ENCODE peak calls at places on chromosomes 16 and 17, in five cellular contexts. One of them, this sample, is unnamed.

GRCh38 chr16:9092963-9093477 is 1.6 kb downstream of the HAPSTR1 start:
- DNase-seq in mesothelial cell of epicardium: peak; percentile 42
- DNase-seq in fibroblast of the aortic adventitia: no peak
- DNase-seq in lower leg skin: peak; percentile 88
- DNase-seq in kidney epithelial cell: no peak
- DNase-seq in this sample: no peak

GRCh38 chr17:77888242-77889134 is 70.0 kb upstream of the TNRC6C start:
- DNase-seq in lower leg skin: no peak
- DNase-seq in kidney epithelial cell: no peak
- DNase-seq in fibroblast of the aortic adventitia: peak; percentile 17
- DNase-seq in mesothelial cell of epicardium: no peak
- DNase-seq in this sample: no peak

GRCh38 chr16:50455288-50455845 is 86.6 kb upstream of the BRD7 start:
- DNase-seq in fibroblast of the aortic adventitia: no peak
- DNase-seq in kidney epithelial cell: no peak
- DNase-seq in lower leg skin: no peak
- DNase-seq in mesothelial cell of epicardium: no peak
- DNase-seq in this sample: no peak

GRCh38 chr17:39062846-39063680 is 88.4 kb downstream of the PLXDC1 start:
- DNase-seq in mesothelial cell of epicardium: no peak
- DNase-seq in fibroblast of the aortic adventitia: peak; percentile 83
- DNase-seq in lower leg skin: no peak
- DNase-seq in kidney epithelial cell: no peak
- DNase-seq in this sample: no peak

GRCh38 chr16:21023509-21024202 is 123.1 kb downstream of the LYRM1 start:
- DNase-seq in kidney epithelial cell: no peak
- DNase-seq in lower leg skin: peak; percentile 65
- DNase-seq in fibroblast of the aortic adventitia: peak; percentile 33
- DNase-seq in mesothelial cell of epicardium: no peak
- DNase-seq in this sample: no peak

GRCh38 chr16:49414651-49415050 is 41.0 kb downstream of the C16orf78 start:
- DNase-seq in fibroblast of the aortic adventitia: no peak
- DNase-seq in mesothelial cell of epicardium: no peak
- DNase-seq in lower leg skin: no peak
- DNase-seq in kidney epithelial cell: no peak
- DNase-seq in this sample: no peak

GRCh38 chr16:55437627-55438026 is 41.4 kb upstream of the MMP2 start:
- DNase-seq in fibroblast of the aortic adventitia: peak; percentile 77
- DNase-seq in lower leg skin: no peak
- DNase-seq in mesothelial cell of epicardium: no peak
- DNase-seq in kidney epithelial cell: no peak
- DNase-seq in this sample: no peak

GRCh38 chr16:49503242-49504022 is 129.8 kb downstream of the C16orf78 start:
- DNase-seq in mesothelial cell of epicardium: no peak
- DNase-seq in kidney epithelial cell: no peak
- DNase-seq in fibroblast of the aortic adventitia: no peak
- DNase-seq in lower leg skin: peak; percentile 59
- DNase-seq in this sample: no peak

GRCh38 chr16:55264949-55265348 is 59.1 kb upstream of the IRX6 start:
- DNase-seq in fibroblast of the aortic adventitia: no peak
- DNase-seq in mesothelial cell of epicardium: no peak
- DNase-seq in kidney epithelial cell: no peak
- DNase-seq in lower leg skin: peak; percentile 74
- DNase-seq in this sample: no peak

GRCh38 chr17:30336369-30337171 is 2.7 kb upstream of the TMIGD1 start:
- DNase-seq in kidney epithelial cell: no peak
- DNase-seq in fibroblast of the aortic adventitia: peak; percentile 63
- DNase-seq in lower leg skin: no peak
- DNase-seq in mesothelial cell of epicardium: no peak
- DNase-seq in this sample: no peak

GRCh38 chr16:23877107-23878070 is 41.6 kb downstream of the PRKCB start:
- DNase-seq in fibroblast of the aortic adventitia: no peak
- DNase-seq in mesothelial cell of epicardium: no peak
- DNase-seq in lower leg skin: no peak
- DNase-seq in kidney epithelial cell: no peak
- DNase-seq in this sample: no peak

DNA sequence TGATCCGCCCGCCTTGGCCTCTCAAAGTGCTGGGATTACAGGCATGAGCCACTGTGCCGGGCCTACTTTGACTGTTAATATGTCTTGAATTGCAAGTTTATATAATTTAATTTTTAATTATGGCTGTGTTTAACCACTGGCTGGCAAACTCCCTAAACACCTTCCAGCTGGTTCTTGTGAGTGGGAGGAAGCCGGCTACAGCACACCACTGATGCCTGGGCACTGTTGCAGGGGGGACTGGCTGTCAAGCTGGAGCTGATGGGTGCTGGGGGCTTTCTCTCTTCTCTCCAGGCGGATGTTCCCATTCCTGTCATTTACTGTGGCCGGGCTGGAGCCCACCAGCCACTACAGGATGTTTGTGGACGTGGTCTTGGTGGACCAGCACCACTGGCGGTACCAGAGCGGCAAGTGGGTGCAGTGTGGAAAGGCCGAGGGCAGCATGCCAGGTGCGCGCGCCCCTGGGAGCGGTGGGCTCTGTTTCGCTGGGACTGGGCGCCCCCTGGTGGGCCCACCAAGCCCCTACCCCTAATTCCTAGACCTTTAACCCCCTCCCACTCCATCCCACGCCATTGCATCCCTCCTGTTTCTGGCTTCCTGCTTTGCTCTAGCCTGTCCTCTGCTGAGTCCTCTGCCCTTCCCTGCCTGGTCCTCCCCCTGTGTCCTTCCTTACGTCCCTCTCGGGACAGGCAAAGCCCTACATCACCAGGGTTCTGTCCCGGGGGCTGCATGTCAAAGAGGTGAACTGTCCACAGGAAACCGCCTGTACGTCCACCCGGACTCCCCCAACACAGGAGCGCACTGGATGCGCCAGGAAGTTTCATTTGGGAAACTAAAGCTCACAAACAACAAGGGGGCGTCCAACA is 9.5 kb downstream of the TBX21 start:
- DNase-seq in fibroblast of the aortic adventitia: no peak
- DNase-seq in mesothelial cell of epicardium: peak; percentile 71
- DNase-seq in lower leg skin: no peak
- DNase-seq in kidney epithelial cell: no peak
- DNase-seq in this sample: no peak
- TF ChIP-seq CTCF in fibroblast of the aortic adventitia: peak; percentile 24
- TF ChIP-seq CTCF in mesothelial cell of epicardium: peak; percentile 64
- TF ChIP-seq CTCF in lower leg skin: no peak
- TF ChIP-seq CTCF in kidney epithelial cell: peak; percentile 58
- TF ChIP-seq CTCF in this sample: no peak

DNA sequence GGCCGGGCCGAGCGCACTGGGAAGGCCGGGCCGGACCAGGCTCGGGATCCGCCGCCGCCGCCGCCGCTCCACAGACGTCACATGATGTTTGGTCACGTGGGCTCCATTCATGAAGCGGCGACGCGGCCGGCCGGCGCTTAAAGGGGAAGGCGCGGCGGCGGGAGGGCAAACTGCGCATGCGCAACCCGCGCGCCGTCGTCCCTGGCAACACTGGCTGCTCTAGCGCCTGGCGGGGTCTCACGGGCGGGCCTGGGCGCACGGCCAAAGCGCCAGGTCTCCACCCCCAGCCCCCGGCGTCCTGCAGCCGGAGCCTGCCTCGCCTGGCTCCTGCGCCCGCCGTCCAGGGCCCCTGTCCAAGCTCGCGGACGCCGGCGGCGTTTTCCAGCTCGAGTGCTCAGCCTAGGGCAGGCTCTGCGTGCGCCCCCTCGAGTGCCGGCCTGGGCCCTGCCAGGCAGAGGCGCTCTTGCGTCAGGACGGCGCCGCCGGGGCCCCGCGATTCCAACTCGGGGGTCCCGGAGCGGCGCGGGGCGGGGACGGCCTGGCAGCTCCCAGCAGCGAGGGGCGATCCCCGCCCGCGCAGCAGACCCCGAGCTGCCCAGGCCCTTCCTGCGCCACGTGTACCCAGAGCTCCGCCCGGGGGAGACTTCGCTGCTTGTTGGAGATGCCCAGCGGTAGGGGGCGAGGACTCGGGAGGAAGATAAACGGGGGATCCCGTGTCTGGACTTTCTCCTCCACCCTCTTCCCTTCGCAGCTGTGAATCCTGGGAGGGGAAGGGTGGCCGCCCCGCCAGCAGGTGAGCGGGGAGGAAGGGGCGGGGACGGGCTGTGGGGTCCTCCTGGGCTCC is at the start of gene MAFG:
- DNase-seq in mesothelial cell of epicardium: peak; percentile 98
- DNase-seq in lower leg skin: peak; percentile 98
- DNase-seq in kidney epithelial cell: peak; percentile 65
- DNase-seq in fibroblast of the aortic adventitia: peak; percentile 93
- DNase-seq in this sample: peak; percentile 87
- TF ChIP-seq CTCF in mesothelial cell of epicardium: peak; percentile 38
- TF ChIP-seq CTCF in lower leg skin: no peak
- TF ChIP-seq CTCF in kidney epithelial cell: peak; percentile 23
- TF ChIP-seq CTCF in fibroblast of the aortic adventitia: peak; percentile 26
- TF ChIP-seq CTCF in this sample: no peak

GRCh38 chr17:72952220-72952619 is 140.3 kb downstream of the SLC39A11 start:
- DNase-seq in lower leg skin: no peak
- DNase-seq in fibroblast of the aortic adventitia: no peak
- DNase-seq in mesothelial cell of epicardium: no peak
- DNase-seq in kidney epithelial cell: no peak
- DNase-seq in this sample: no peak
- TF ChIP-seq CTCF in lower leg skin: no peak
- TF ChIP-seq CTCF in fibroblast of the aortic adventitia: no peak
- TF ChIP-seq CTCF in mesothelial cell of epicardium: no peak
- TF ChIP-seq CTCF in kidney epithelial cell: no peak
- TF ChIP-seq CTCF in this sample: no peak

GRCh38 chr17:69363488-69364210 is 36.7 kb upstream of the ABCA5 start:
- DNase-seq in kidney epithelial cell: no peak
- DNase-seq in lower leg skin: no peak
- DNase-seq in mesothelial cell of epicardium: no peak
- DNase-seq in fibroblast of the aortic adventitia: no peak
- DNase-seq in this sample: no peak

GRCh38 chr17:69357701-69358100 is 30.8 kb upstream of the ABCA5 start:
- DNase-seq in fibroblast of the aortic adventitia: no peak
- DNase-seq in kidney epithelial cell: no peak
- DNase-seq in lower leg skin: no peak
- DNase-seq in mesothelial cell of epicardium: no peak
- DNase-seq in this sample: no peak

GRCh38 chr17:69356625-69357024 is 29.7 kb upstream of the ABCA5 start:
- DNase-seq in fibroblast of the aortic adventitia: no peak
- DNase-seq in lower leg skin: no peak
- DNase-seq in mesothelial cell of epicardium: no peak
- DNase-seq in kidney epithelial cell: no peak
- DNase-seq in this sample: no peak

GRCh38 chr17:69361156-69361555 is 34.2 kb upstream of the ABCA5 start:
- DNase-seq in fibroblast of the aortic adventitia: no peak
- DNase-seq in kidney epithelial cell: no peak
- DNase-seq in lower leg skin: no peak
- DNase-seq in mesothelial cell of epicardium: no peak
- DNase-seq in this sample: no peak

GRCh38 chr17:69358688-69359596 is 32.0 kb upstream of the ABCA5 start:
- DNase-seq in mesothelial cell of epicardium: no peak
- DNase-seq in kidney epithelial cell: no peak
- DNase-seq in lower leg skin: no peak
- DNase-seq in fibroblast of the aortic adventitia: no peak
- DNase-seq in this sample: no peak
- TF ChIP-seq CTCF in mesothelial cell of epicardium: no peak
- TF ChIP-seq CTCF in kidney epithelial cell: peak; percentile 24
- TF ChIP-seq CTCF in lower leg skin: no peak
- TF ChIP-seq CTCF in fibroblast of the aortic adventitia: no peak
- TF ChIP-seq CTCF in this sample: no peak

GRCh38 chr16:75074920-75075687 is 41.5 kb downstream of the LDHD start:
- DNase-seq in lower leg skin: no peak
- DNase-seq in fibroblast of the aortic adventitia: no peak
- DNase-seq in mesothelial cell of epicardium: no peak
- DNase-seq in kidney epithelial cell: no peak
- DNase-seq in this sample: no peak
- TF ChIP-seq CTCF in lower leg skin: no peak
- TF ChIP-seq CTCF in fibroblast of the aortic adventitia: no peak
- TF ChIP-seq CTCF in mesothelial cell of epicardium: no peak
- TF ChIP-seq CTCF in kidney epithelial cell: no peak
- TF ChIP-seq CTCF in this sample: no peak

DNA sequence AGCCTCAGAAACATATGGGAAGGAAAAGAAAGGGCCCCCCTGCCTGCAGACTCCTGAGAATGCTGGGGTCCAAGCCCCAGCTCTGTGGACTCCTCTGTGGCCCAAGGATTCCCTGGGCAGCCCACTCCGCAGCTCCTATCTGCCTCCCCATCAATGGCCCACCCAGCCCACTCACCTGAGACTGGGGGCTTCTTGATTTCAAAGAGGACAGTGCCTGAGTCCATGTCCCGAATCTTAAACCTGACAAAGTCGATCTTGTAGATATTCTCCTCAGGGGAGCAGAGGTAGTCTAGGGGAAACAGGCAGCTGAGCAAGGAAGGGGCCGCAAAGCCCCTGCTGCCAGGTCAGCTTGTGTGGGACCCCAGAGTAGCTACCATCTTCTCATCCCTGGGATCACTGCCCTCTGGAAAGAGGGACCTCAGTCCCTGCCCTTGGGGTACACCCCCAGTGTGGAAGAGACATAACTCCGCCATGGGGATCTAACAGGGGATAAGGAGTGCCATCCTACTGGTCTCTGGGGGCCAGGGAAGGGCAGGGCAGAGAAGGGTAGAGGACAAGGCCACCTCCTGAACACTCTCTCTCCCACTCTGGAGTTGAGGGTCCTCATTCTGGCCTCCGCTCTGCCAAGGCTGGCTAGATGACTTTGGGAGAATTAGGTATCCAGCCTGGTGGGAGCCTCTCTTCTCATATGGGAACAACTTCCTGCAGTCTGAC is 3.9 kb downstream of the UNC119 start:
- DNase-seq in lower leg skin: no peak
- DNase-seq in kidney epithelial cell: no peak
- DNase-seq in mesothelial cell of epicardium: no peak
- DNase-seq in fibroblast of the aortic adventitia: no peak
- DNase-seq in this sample: no peak
- TF ChIP-seq CTCF in lower leg skin: no peak
- TF ChIP-seq CTCF in kidney epithelial cell: no peak
- TF ChIP-seq CTCF in mesothelial cell of epicardium: peak; percentile 59
- TF ChIP-seq CTCF in fibroblast of the aortic adventitia: no peak
- TF ChIP-seq CTCF in this sample: no peak

GRCh38 chr16:67244387-67245188 is 2.7 kb downstream of the FHOD1 start:
- DNase-seq in kidney epithelial cell: no peak
- DNase-seq in mesothelial cell of epicardium: no peak
- DNase-seq in fibroblast of the aortic adventitia: peak; percentile 86
- DNase-seq in lower leg skin: peak; percentile 93
- DNase-seq in this sample: peak; percentile 37
- TF ChIP-seq CTCF in kidney epithelial cell: no peak
- TF ChIP-seq CTCF in mesothelial cell of epicardium: no peak
- TF ChIP-seq CTCF in fibroblast of the aortic adventitia: no peak
- TF ChIP-seq CTCF in lower leg skin: no peak
- TF ChIP-seq CTCF in this sample: no peak

DNA sequence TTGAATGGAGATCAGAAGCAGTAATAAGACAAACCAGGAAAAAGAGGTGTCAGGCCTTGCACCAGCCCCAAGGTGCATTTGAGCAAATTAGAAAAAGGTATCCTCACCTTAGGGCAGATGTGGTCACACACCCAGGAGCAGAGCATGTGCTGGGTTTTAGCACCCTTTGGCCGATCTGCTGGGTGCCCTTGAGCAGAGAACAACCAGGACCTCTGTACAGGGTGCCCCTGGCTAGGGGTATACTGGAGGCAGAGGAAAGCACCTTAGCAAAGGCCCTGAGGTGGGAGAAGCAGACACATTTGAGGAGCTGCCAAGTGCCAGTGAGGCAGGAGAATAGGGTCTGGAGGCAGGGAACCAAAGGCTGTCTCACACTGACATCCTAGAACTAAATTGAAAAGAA is 67.0 kb downstream of the IQCK start:
- DNase-seq in fibroblast of the aortic adventitia: no peak
- DNase-seq in lower leg skin: no peak
- DNase-seq in kidney epithelial cell: no peak
- DNase-seq in mesothelial cell of epicardium: peak; percentile 14
- DNase-seq in this sample: no peak
- TF ChIP-seq CTCF in fibroblast of the aortic adventitia: no peak
- TF ChIP-seq CTCF in lower leg skin: no peak
- TF ChIP-seq CTCF in kidney epithelial cell: no peak
- TF ChIP-seq CTCF in mesothelial cell of epicardium: no peak
- TF ChIP-seq CTCF in this sample: no peak

GRCh38 chr17:50276588-50277356 is 2.5 kb downstream of the TMEM92 start:
- DNase-seq in kidney epithelial cell: no peak
- DNase-seq in lower leg skin: no peak
- DNase-seq in fibroblast of the aortic adventitia: no peak
- DNase-seq in mesothelial cell of epicardium: no peak
- DNase-seq in this sample: no peak
- TF ChIP-seq CTCF in kidney epithelial cell: no peak
- TF ChIP-seq CTCF in lower leg skin: no peak
- TF ChIP-seq CTCF in fibroblast of the aortic adventitia: no peak
- TF ChIP-seq CTCF in mesothelial cell of epicardium: no peak
- TF ChIP-seq CTCF in this sample: no peak

This sample was measured in omental fat pad.